ENCODE peak calls at places on chromosomes 5 and 9, in six cellular contexts. One of them, this sample, is unnamed.
A peak's percentile ranks its signal among the peaks of the same experiment; 100 is the strongest.

GRCh38 chr5:126341906-126342625 is 81.1 kb upstream of the GRAMD2B start:
- DNase-seq in OCI-LY7: no peak
- DNase-seq in stomach: no peak
- DNase-seq in colonic mucosa: no peak
- DNase-seq in Calu3: no peak
- DNase-seq in choroid plexus epithelial cell: no peak
- DNase-seq in this sample: no peak

GRCh38 chr5:98128846-98129245 is 644.6 kb upstream of the RGMB start:
- DNase-seq in stomach: no peak
- DNase-seq in Calu3: no peak
- DNase-seq in choroid plexus epithelial cell: no peak
- DNase-seq in colonic mucosa: no peak
- DNase-seq in OCI-LY7: no peak
- DNase-seq in this sample: no peak

GRCh38 chr9:32854271-32854670 is 70.9 kb downstream of the TMEM215 start:
- DNase-seq in colonic mucosa: no peak
- DNase-seq in Calu3: no peak
- DNase-seq in choroid plexus epithelial cell: no peak
- DNase-seq in OCI-LY7: no peak
- DNase-seq in stomach: no peak
- DNase-seq in this sample: no peak

GRCh38 chr5:146337264-146337904 is 1.3 kb upstream of the POU4F3 start:
- DNase-seq in stomach: no peak
- DNase-seq in Calu3: no peak
- DNase-seq in OCI-LY7: no peak
- DNase-seq in colonic mucosa: no peak
- DNase-seq in choroid plexus epithelial cell: no peak
- DNase-seq in this sample: no peak

GRCh38 chr9:113654605-113655193 is 191.2 kb downstream of the RGS3 start:
- DNase-seq in Calu3: no peak
- DNase-seq in stomach: no peak
- DNase-seq in OCI-LY7: no peak
- DNase-seq in colonic mucosa: no peak
- DNase-seq in choroid plexus epithelial cell: no peak
- DNase-seq in this sample: no peak

GRCh38 chr9:117564839-117565238 is 139.4 kb upstream of the TLR4 start:
- DNase-seq in Calu3: no peak
- DNase-seq in OCI-LY7: no peak
- DNase-seq in choroid plexus epithelial cell: no peak
- DNase-seq in colonic mucosa: no peak
- DNase-seq in stomach: no peak
- DNase-seq in this sample: no peak

GRCh38 chr5:100406640-100407039 is 128.5 kb upstream of the FAM174A start:
- DNase-seq in choroid plexus epithelial cell: peak; percentile 8
- DNase-seq in stomach: no peak
- DNase-seq in OCI-LY7: no peak
- DNase-seq in colonic mucosa: no peak
- DNase-seq in Calu3: no peak
- DNase-seq in this sample: no peak

GRCh38 chr5:59241564-59241963 is 652.0 kb downstream of the PDE4D start:
- DNase-seq in choroid plexus epithelial cell: peak; percentile 38
- DNase-seq in stomach: no peak
- DNase-seq in OCI-LY7: no peak
- DNase-seq in colonic mucosa: no peak
- DNase-seq in Calu3: no peak
- DNase-seq in this sample: no peak

GRCh38 chr5:151829370-151829769 is 57.6 kb downstream of the G3BP1 start:
- DNase-seq in choroid plexus epithelial cell: no peak
- DNase-seq in stomach: no peak
- DNase-seq in Calu3: no peak
- DNase-seq in colonic mucosa: no peak
- DNase-seq in OCI-LY7: no peak
- DNase-seq in this sample: no peak

GRCh38 chr5:66513130-66513529 is 83.1 kb upstream of the MAST4 start:
- DNase-seq in Calu3: no peak
- DNase-seq in choroid plexus epithelial cell: no peak
- DNase-seq in stomach: no peak
- DNase-seq in OCI-LY7: no peak
- DNase-seq in colonic mucosa: no peak
- DNase-seq in this sample: no peak

GRCh38 chr5:176754376-176754942 is 55.9 kb upstream of the UNC5A start:
- DNase-seq in stomach: no peak
- DNase-seq in OCI-LY7: no peak
- DNase-seq in choroid plexus epithelial cell: no peak
- DNase-seq in colonic mucosa: no peak
- DNase-seq in Calu3: no peak
- DNase-seq in this sample: no peak

GRCh38 chr5:122165574-122166021 is 36.3 kb downstream of the ZNF474 start:
- DNase-seq in colonic mucosa: no peak
- DNase-seq in choroid plexus epithelial cell: peak; percentile 86
- DNase-seq in OCI-LY7: no peak
- DNase-seq in stomach: no peak
- DNase-seq in Calu3: peak; percentile 30
- DNase-seq in this sample: no peak

GRCh38 chr5:104186100-104186499 is 623.5 kb upstream of the NUDT12 start:
- DNase-seq in Calu3: peak; percentile 30
- DNase-seq in OCI-LY7: peak; percentile 58
- DNase-seq in stomach: no peak
- DNase-seq in colonic mucosa: no peak
- DNase-seq in choroid plexus epithelial cell: peak; percentile 49
- DNase-seq in this sample: no peak

GRCh38 chr5:95621839-95622629 is 2.1 kb downstream of the GPR150 start:
- DNase-seq in stomach: no peak
- DNase-seq in OCI-LY7: no peak
- DNase-seq in Calu3: no peak
- DNase-seq in colonic mucosa: peak; percentile 67
- DNase-seq in choroid plexus epithelial cell: no peak
- DNase-seq in this sample: no peak

GRCh38 chr9:74071502-74071901 is 425.6 kb upstream of the RORB start:
- DNase-seq in choroid plexus epithelial cell: no peak
- DNase-seq in Calu3: no peak
- DNase-seq in colonic mucosa: no peak
- DNase-seq in stomach: no peak
- DNase-seq in OCI-LY7: no peak
- DNase-seq in this sample: no peak

GRCh38 chr5:151741678-151742423 is 16.6 kb downstream of the ATOX1 start:
- DNase-seq in Calu3: peak; percentile 50
- DNase-seq in colonic mucosa: no peak
- DNase-seq in stomach: no peak
- DNase-seq in OCI-LY7: no peak
- DNase-seq in choroid plexus epithelial cell: peak; percentile 78
- DNase-seq in this sample: no peak

GRCh38 chr5:172648755-172649154 is 7.7 kb downstream of the NEURL1B start:
- DNase-seq in colonic mucosa: no peak
- DNase-seq in Calu3: no peak
- DNase-seq in OCI-LY7: no peak
- DNase-seq in stomach: no peak
- DNase-seq in choroid plexus epithelial cell: no peak
- DNase-seq in this sample: no peak

GRCh38 chr5:135222171-135222681 is 176.8 kb downstream of the MACROH2A1 start:
- DNase-seq in OCI-LY7: no peak
- DNase-seq in choroid plexus epithelial cell: no peak
- DNase-seq in colonic mucosa: no peak
- DNase-seq in Calu3: no peak
- DNase-seq in stomach: peak; percentile 45
- DNase-seq in this sample: no peak

GRCh38 chr5:66520854-66521253 is 75.3 kb upstream of the MAST4 start:
- DNase-seq in choroid plexus epithelial cell: no peak
- DNase-seq in OCI-LY7: no peak
- DNase-seq in colonic mucosa: no peak
- DNase-seq in Calu3: no peak
- DNase-seq in stomach: no peak
- DNase-seq in this sample: no peak

GRCh38 chr9:99296375-99296951 is 74.4 kb downstream of the SEC61B start:
- DNase-seq in choroid plexus epithelial cell: peak; percentile 16
- DNase-seq in colonic mucosa: no peak
- DNase-seq in stomach: no peak
- DNase-seq in OCI-LY7: no peak
- DNase-seq in Calu3: no peak
- DNase-seq in this sample: peak; percentile 66

GRCh38 chr5:178313316-178313715 is 80.7 kb upstream of the PHYKPL start:
- DNase-seq in Calu3: no peak
- DNase-seq in stomach: no peak
- DNase-seq in choroid plexus epithelial cell: no peak
- DNase-seq in OCI-LY7: no peak
- DNase-seq in colonic mucosa: no peak
- DNase-seq in this sample: no peak

GRCh38 chr9:128011071-128011817 is 30.5 kb upstream of the EEIG1 start:
- DNase-seq in Calu3: no peak
- DNase-seq in OCI-LY7: no peak
- DNase-seq in choroid plexus epithelial cell: peak; percentile 26
- DNase-seq in colonic mucosa: peak; percentile 33
- DNase-seq in stomach: no peak
- DNase-seq in this sample: no peak

GRCh38 chr9:89674667-89675402 is 70.0 kb downstream of the GADD45G start:
- DNase-seq in colonic mucosa: peak; percentile 71
- DNase-seq in choroid plexus epithelial cell: no peak
- DNase-seq in OCI-LY7: no peak
- DNase-seq in Calu3: no peak
- DNase-seq in stomach: peak; percentile 59
- DNase-seq in this sample: no peak

GRCh38 chr5:170863646-170864045 is 1.8 kb downstream of the RANBP17 start:
- DNase-seq in stomach: no peak
- DNase-seq in colonic mucosa: no peak
- DNase-seq in choroid plexus epithelial cell: peak; percentile 94
- DNase-seq in OCI-LY7: no peak
- DNase-seq in Calu3: no peak
- DNase-seq in this sample: no peak

GRCh38 chr5:118270506-118270905 is 717.8 kb downstream of the DTWD2 start:
- DNase-seq in stomach: no peak
- DNase-seq in colonic mucosa: no peak
- DNase-seq in OCI-LY7: no peak
- DNase-seq in Calu3: no peak
- DNase-seq in choroid plexus epithelial cell: no peak
- DNase-seq in this sample: no peak

GRCh38 chr5:149915392-149916260 is 29.0 kb downstream of the PDE6A start:
- DNase-seq in stomach: no peak
- DNase-seq in colonic mucosa: no peak
- DNase-seq in OCI-LY7: no peak
- DNase-seq in choroid plexus epithelial cell: peak; percentile 81
- DNase-seq in Calu3: no peak
- DNase-seq in this sample: no peak

GRCh38 chr5:134458234-134458633 is 46.6 kb upstream of the CDKN2AIPNL start:
- DNase-seq in OCI-LY7: no peak
- DNase-seq in colonic mucosa: no peak
- DNase-seq in Calu3: no peak
- DNase-seq in choroid plexus epithelial cell: peak; percentile 54
- DNase-seq in stomach: no peak
- DNase-seq in this sample: no peak

GRCh38 chr5:124395287-124395686 is 351.2 kb downstream of the ZNF608 start:
- DNase-seq in OCI-LY7: no peak
- DNase-seq in choroid plexus epithelial cell: peak; percentile 17
- DNase-seq in colonic mucosa: no peak
- DNase-seq in Calu3: no peak
- DNase-seq in stomach: no peak
- DNase-seq in this sample: no peak

DNA sequence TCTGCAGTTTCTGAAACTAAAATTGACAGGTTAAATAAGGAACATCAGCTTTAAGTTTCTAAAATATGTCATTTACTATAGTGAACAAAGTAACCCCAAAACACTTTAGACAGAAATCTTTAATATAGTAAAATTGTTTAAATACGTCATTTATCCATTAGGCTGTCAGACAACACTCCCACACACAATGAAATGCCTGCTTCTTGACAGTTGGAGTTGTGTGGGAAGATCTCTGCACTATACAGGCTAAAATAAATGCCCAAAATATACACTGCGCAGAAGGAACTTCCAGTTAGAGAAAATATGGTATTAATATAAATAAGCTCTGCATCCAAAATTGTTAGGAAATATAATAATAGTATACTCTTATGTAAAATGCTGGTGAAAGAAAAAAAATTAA is 794.4 kb downstream of the CDH18 start:
- DNase-seq in stomach: no peak
- DNase-seq in choroid plexus epithelial cell: no peak
- DNase-seq in OCI-LY7: no peak
- DNase-seq in Calu3: no peak
- DNase-seq in colonic mucosa: no peak
- DNase-seq in this sample: no peak
- TF ChIP-seq CTCF in stomach: no peak
- TF ChIP-seq CTCF in choroid plexus epithelial cell: no peak
- TF ChIP-seq CTCF in OCI-LY7: no peak
- TF ChIP-seq CTCF in Calu3: no peak
- TF ChIP-seq CTCF in colonic mucosa: no peak
- TF ChIP-seq CTCF in this sample: no peak

GRCh38 chr9:126564716-126565115 is 49.0 kb upstream of the LMX1B start:
- DNase-seq in stomach: no peak
- DNase-seq in OCI-LY7: no peak
- DNase-seq in colonic mucosa: no peak
- DNase-seq in Calu3: no peak
- DNase-seq in choroid plexus epithelial cell: no peak
- DNase-seq in this sample: peak; percentile 22
- TF ChIP-seq CTCF in stomach: no peak
- TF ChIP-seq CTCF in OCI-LY7: peak; percentile 51
- TF ChIP-seq CTCF in colonic mucosa: no peak
- TF ChIP-seq CTCF in Calu3: no peak
- TF ChIP-seq CTCF in choroid plexus epithelial cell: no peak
- TF ChIP-seq CTCF in this sample: no peak

GRCh38 chr9:95821999-95822398 is 53.5 kb upstream of the ERCC6L2 start:
- DNase-seq in stomach: no peak
- DNase-seq in choroid plexus epithelial cell: peak; percentile 48
- DNase-seq in colonic mucosa: no peak
- DNase-seq in Calu3: no peak
- DNase-seq in OCI-LY7: no peak
- DNase-seq in this sample: no peak
- TF ChIP-seq CTCF in stomach: no peak
- TF ChIP-seq CTCF in choroid plexus epithelial cell: no peak
- TF ChIP-seq CTCF in colonic mucosa: no peak
- TF ChIP-seq CTCF in Calu3: no peak
- TF ChIP-seq CTCF in OCI-LY7: no peak
- TF ChIP-seq CTCF in this sample: no peak

DNA sequence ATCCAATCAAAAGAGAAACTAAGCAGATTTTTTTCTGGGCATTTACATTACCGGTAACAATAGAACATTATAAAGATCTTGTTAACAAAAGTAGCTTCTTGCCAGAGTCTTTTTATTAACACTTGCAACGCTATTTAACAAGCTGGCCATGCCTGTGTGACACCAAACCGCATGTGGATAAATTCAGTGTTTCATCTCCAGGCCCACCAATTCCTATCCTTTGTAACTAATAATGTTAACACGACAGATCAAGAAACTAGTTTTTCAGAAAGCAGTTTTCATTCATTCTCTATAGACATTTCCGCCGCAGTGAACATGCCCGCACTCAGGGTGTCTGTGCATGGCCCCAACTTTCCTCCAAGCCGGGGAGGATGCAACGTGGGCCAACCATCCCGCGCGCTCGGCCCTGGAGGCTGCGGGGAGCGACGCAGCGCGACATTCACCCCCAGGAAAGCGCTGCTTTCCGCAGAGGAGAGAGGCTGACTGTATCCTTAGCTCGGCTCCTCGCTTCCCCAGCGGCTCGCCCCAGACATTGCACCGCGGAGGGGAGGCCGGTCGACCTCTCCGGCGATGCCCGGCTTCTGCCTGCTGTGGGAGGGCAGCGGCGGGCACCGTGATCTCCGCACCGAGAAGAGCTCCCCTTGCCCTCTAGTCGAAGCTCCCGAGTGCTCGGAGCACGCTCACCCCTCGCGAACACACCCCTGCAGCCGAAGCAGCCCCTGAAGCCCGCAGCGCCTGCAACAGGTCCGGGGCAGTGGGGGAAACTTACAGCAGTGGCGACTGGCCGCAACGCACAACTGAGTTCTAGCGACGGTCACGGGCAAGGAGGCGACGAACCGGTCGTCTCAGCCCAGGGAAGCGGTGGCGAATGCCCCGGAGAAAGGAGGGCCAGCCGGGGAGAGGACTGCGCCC is 734 bp downstream of the ENC1 start:
- DNase-seq in Calu3: peak; percentile 59
- DNase-seq in colonic mucosa: peak; percentile 46
- DNase-seq in OCI-LY7: peak; percentile 67
- DNase-seq in choroid plexus epithelial cell: peak; percentile 52
- DNase-seq in stomach: peak; percentile 52
- DNase-seq in this sample: peak; percentile 48
- TF ChIP-seq CTCF in Calu3: no peak
- TF ChIP-seq CTCF in colonic mucosa: no peak
- TF ChIP-seq CTCF in OCI-LY7: no peak
- TF ChIP-seq CTCF in choroid plexus epithelial cell: peak; percentile 47
- TF ChIP-seq CTCF in stomach: no peak
- TF ChIP-seq CTCF in this sample: no peak

This sample was measured in GM13976.